ENCODE peak calls at places on chromosomes 2 and 18, in four cellular contexts. C is K562, A is mesenchymal stem cell, T is mammary epithelial cell. N is an unnamed sample.

GRCh38 chr2:30915485-30915884 is 108.2 kb upstream of the CAPN13 start:
- DNase-seq in C (peak; percentile 27), A (no peak), T (peak; percentile 2), N (peak; percentile 9)

GRCh38 chr18:35376393-35376741 is 770 bp downstream of the ZNF396 start:
- DNase-seq in C (peak; percentile 52), A (peak; percentile 22), T (no peak), N (no peak)

GRCh38 chr2:96506016-96506906 is 1.1 kb upstream of the NEURL3 start:
- DNase-seq in C (no peak), A (no peak), T (no peak), N (no peak)

GRCh38 chr2:127415593-127416485 is 2.4 kb upstream of the PROC start:
- DNase-seq in C (peak; percentile 80), A (peak; percentile 36), T (peak; percentile 72), N (no peak)

GRCh38 chr2:234482807-234483206 is 14.1 kb downstream of the ARL4C start:
- DNase-seq in C (no peak), A (no peak), T (no peak), N (no peak)

GRCh38 chr2:33321236-33321731 is 155.2 kb upstream of the RASGRP3 start:
- DNase-seq in C (no peak), A (peak; percentile 58), T (peak; percentile 34), N (peak; percentile 89)

GRCh38 chr18:46716827-46717226 is 40.0 kb downstream of the ST8SIA5 start:
- DNase-seq in C (no peak), A (no peak), T (no peak), N (no peak)

GRCh38 chr2:18379869-18380268 is 180.6 kb downstream of the RDH14 start:
- DNase-seq in C (no peak), A (no peak), T (no peak), N (no peak)

GRCh38 chr2:136000502-136000901 is 15.1 kb upstream of the DARS1 start:
- DNase-seq in C (no peak), A (peak; percentile 13), T (no peak), N (no peak)

GRCh38 chr2:239354132-239354790 is 46.6 kb downstream of the HDAC4 start:
- DNase-seq in C (no peak), A (no peak), T (no peak), N (no peak)
- H3K9ac ChIP-seq in C (no peak overlapping the region), A (no peak overlapping the region), T (no peak overlapping the region), N (no peak overlapping the region)

GRCh38 chr2:190889175-190889943 is 8.7 kb downstream of the GLS start:
- DNase-seq in C (no peak), A (no peak), T (no peak), N (no peak)
- H3K27ac ChIP-seq in C (peak overlapping the region; percentile 15), A (peak overlapping the region; percentile 10), T (no peak overlapping the region), N (peak overlapping the region; percentile 36)

GRCh38 chr2:174752403-174753037 is 11.8 kb downstream of the CHRNA1 start:
- DNase-seq in C (no peak), A (no peak), T (no peak), N (no peak)

GRCh38 chr2:174745142-174745541 is 19.1 kb downstream of the CHRNA1 start:
- DNase-seq in C (no peak), A (no peak), T (no peak), N (no peak)

GRCh38 chr2:174750923-174751441 is 13.3 kb downstream of the CHRNA1 start:
- DNase-seq in C (no peak), A (no peak), T (no peak), N (no peak)

GRCh38 chr2:174749793-174750192 is 14.5 kb downstream of the CHRNA1 start:
- DNase-seq in C (no peak), A (no peak), T (no peak), N (no peak)

DNA sequence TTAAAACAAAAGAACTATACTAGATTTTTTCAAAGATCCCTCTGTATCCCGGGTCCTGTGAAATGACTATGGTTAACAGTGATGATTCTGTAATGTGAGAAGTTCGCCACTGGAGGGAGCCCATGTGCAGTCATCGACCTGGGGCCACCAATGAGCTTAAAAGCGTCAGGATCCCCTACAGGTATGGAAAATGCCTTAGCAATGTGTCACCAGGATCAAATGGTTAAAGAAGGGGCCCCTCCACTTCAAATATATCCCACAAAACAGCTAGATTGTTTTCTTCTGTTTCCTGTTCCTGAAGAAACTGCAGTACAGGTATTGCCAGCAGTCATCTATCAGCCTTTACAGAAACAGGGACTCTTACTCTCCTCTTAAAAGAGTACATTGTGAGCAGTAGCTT is 15.3 kb downstream of the CHRNA1 start:
- DNase-seq in C (peak; percentile 85), A (peak; percentile 63), T (peak; percentile 61), N (peak; percentile 66)
- H3K9ac ChIP-seq in C (no peak overlapping the region), A (no peak overlapping the region), T (no peak overlapping the region), N (no peak overlapping the region)

GRCh38 chr18:23203891-23204432 is 68.7 kb downstream of the CABLES1 start:
- DNase-seq in C (no peak), A (no peak), T (no peak), N (no peak)
- H3K27ac ChIP-seq in C (no peak overlapping the region), A (no peak overlapping the region), T (no peak overlapping the region), N (no peak overlapping the region)

GRCh38 chr2:1840046-1840445 is 95.7 kb upstream of the PXDN start:
- DNase-seq in C (no peak), A (no peak), T (no peak), N (no peak)
- H3K9ac ChIP-seq in C (no peak overlapping the region), A (no peak overlapping the region), T (no peak overlapping the region), N (no peak overlapping the region)

GRCh38 chr2:98160574-98160973 is 73.6 kb downstream of the VWA3B start:
- DNase-seq in C (no peak), A (no peak), T (no peak), N (no peak)

GRCh38 chr2:98157557-98157956 is 70.6 kb downstream of the VWA3B start:
- DNase-seq in C (no peak), A (no peak), T (no peak), N (no peak)

GRCh38 chr2:98155721-98156120 is 68.8 kb downstream of the VWA3B start:
- DNase-seq in C (no peak), A (no peak), T (peak; percentile 48), N (no peak)

GRCh38 chr2:98161202-98161601 is 74.2 kb downstream of the VWA3B start:
- DNase-seq in C (no peak), A (no peak), T (no peak), N (no peak)

DNA sequence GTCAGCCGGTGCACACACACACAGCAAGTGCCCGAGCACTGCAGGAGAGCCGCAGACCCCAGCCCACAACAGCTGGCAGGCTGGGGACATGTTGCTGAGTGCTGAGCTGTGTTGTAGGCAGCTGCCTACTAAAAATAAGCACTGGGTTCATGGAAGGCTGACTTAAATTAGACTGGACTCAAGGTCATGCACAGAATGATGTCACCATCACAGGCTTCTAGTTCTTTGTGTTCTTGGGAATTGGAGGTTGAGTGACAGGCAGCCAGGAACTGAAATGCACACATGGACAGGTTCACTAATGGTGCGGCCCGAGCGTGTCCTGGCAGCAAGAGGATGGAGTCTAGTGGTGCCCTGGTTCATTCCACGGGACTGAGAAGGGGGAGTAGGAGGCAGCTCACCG is 71.3 kb downstream of the VWA3B start:
- DNase-seq in C (no peak), A (no peak), T (no peak), N (no peak)
- H3K27ac ChIP-seq in C (no peak overlapping the region), A (no peak overlapping the region), T (no peak overlapping the region), N (no peak overlapping the region)

GRCh38 chr2:175595139-175595538 is 406.9 kb downstream of the LNPK start:
- DNase-seq in C (no peak), A (no peak), T (no peak), N (no peak)

GRCh38 chr2:175597286-175597685 is 404.8 kb downstream of the LNPK start:
- DNase-seq in C (no peak), A (no peak), T (no peak), N (peak; percentile 42)

GRCh38 chr2:175601969-175602368 is 400.1 kb downstream of the LNPK start:
- DNase-seq in C (no peak), A (no peak), T (no peak), N (no peak)

GRCh38 chr2:175605599-175605988 is 396.5 kb downstream of the LNPK start:
- DNase-seq in C (no peak), A (no peak), T (no peak), N (no peak)

GRCh38 chr2:175600024-175600831 is 401.8 kb downstream of the LNPK start:
- DNase-seq in C (no peak), A (peak; percentile 3), T (peak; percentile 4), N (peak; percentile 91)
- H3K9ac ChIP-seq in C (no peak overlapping the region), A (peak overlapping the region; percentile 84), T (no peak overlapping the region), N (peak overlapping the region; percentile 46)

DNA sequence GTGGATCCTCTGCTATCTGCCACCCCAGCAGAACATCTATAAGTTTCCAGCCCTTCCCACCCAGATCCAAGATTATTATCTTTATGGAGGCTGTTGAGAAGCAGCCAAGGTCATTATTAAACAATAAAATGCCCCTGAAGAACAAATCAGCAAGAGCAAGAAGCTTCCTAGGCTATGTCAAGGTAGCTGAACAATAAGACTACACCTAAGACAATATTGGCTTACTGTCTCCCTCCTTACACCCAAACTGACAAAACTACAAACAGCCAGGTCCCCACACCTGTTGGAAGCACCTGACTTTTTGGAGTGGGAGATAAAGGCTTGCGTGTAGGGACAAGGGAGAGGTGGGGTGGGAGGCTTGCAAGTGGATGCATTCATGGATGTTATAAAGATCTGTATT is 128.5 kb downstream of the SPTBN1 start:
- DNase-seq in C (no peak), A (no peak), T (no peak), N (no peak)
- H3K27ac ChIP-seq in C (no peak overlapping the region), A (no peak overlapping the region), T (no peak overlapping the region), N (no peak overlapping the region)

GRCh38 chr2:46977266-46977665 is 61.7 kb upstream of the MCFD2 start:
- DNase-seq in C (no peak), A (no peak), T (no peak), N (no peak)

GRCh38 chr2:46976556-46976955 is 61.0 kb upstream of the MCFD2 start:
- DNase-seq in C (no peak), A (no peak), T (no peak), N (no peak)

GRCh38 chr2:46979611-46980010 is 64.0 kb upstream of the MCFD2 start:
- DNase-seq in C (no peak), A (no peak), T (no peak), N (no peak)

GRCh38 chr2:46977899-46978298 is 62.3 kb upstream of the MCFD2 start:
- DNase-seq in C (no peak), A (no peak), T (no peak), N (no peak)

GRCh38 chr2:46978696-46979095 is 63.1 kb upstream of the MCFD2 start:
- DNase-seq in C (no peak), A (peak; percentile 28), T (no peak), N (no peak)
- H3K9ac ChIP-seq in C (no peak overlapping the region), A (no peak overlapping the region), T (no peak overlapping the region), N (no peak overlapping the region)

DNA sequence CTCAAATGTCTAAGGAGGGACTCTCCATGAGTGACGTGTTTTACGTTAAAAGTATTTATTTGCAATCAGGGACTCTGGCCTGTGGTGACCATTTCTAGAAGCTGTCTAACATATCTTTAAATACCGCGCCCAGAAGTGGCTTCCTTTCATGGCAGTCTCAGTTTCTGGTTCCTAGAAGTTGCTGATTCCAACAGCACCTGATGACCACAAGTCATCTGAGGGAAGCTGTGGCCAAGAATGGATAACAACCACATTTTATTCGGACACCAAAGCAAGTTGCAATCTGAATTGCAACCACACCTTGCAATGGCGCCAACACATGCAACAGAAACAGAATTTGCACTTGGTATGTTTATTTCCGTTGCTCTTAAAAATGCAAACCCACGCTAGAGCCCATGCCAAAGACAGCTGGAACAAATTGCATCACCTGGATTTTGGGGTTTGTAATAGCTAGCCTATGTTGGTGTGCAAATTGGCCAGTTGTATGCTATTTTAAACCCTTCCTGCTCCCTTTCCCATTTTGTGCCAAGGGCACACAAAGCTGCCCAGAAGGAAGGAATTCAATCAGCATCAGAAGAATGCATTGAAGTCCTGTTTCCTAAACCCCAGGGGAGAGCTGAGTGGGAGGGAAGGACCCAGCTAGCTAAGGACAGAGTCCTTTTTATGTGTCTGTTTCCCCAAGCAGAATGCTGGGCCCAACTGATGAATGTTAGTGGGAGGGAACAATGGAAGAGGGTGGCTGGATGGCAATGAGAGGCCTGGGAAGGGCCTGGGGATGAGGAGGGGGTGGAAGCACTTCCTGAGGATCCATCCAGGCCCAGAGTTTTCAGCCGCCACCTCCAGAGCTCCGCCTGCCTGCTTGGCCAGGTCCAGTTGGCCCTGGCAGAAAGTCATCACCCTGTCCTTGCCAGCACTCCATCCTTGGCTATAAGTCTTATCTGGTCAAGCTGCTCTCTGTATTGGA is 32.9 kb downstream of the MEX3C start:
- DNase-seq in C (no peak), A (no peak), T (peak; percentile 8), N (peak; percentile 3)
- H3K27ac ChIP-seq in C (no peak overlapping the region), A (no peak overlapping the region), T (no peak overlapping the region), N (no peak overlapping the region)

N was measured in GM23248.